ENCODE peak calls at places on chromosome 4, in four cellular contexts. One of them, this sample, is unnamed.

GRCh38 chr4:92304073-92304472 is 307 bp downstream of the GRID2 start:
- DNase-seq in GM18507: no peak
- DNase-seq in GM20000: no peak
- DNase-seq in lower leg skin: no peak
- DNase-seq in this sample: no peak

GRCh38 chr4:158962396-158962795 is 140.5 kb upstream of the RAPGEF2 start:
- DNase-seq in lower leg skin: no peak
- DNase-seq in GM18507: no peak
- DNase-seq in GM20000: no peak
- DNase-seq in this sample: no peak

GRCh38 chr4:151700566-151701316 is 60.1 kb downstream of the GATB start:
- DNase-seq in GM18507: no peak
- DNase-seq in lower leg skin: no peak
- DNase-seq in GM20000: no peak
- DNase-seq in this sample: no peak

GRCh38 chr4:123505077-123505456 is 108.5 kb downstream of the SPRY1 start:
- DNase-seq in lower leg skin: no peak
- DNase-seq in GM20000: no peak
- DNase-seq in GM18507: no peak
- DNase-seq in this sample: no peak

GRCh38 chr4:153023692-153024394 is 87.7 kb downstream of the FHDC1 start:
- DNase-seq in GM18507: no peak
- DNase-seq in lower leg skin: no peak
- DNase-seq in GM20000: no peak
- DNase-seq in this sample: no peak

GRCh38 chr4:110902500-110902899 is 279.6 kb upstream of the PITX2 start:
- DNase-seq in GM20000: no peak
- DNase-seq in lower leg skin: no peak
- DNase-seq in GM18507: no peak
- DNase-seq in this sample: no peak

GRCh38 chr4:24471623-24472510 is 112.5 kb downstream of the DHX15 start:
- DNase-seq in GM20000: peak
- DNase-seq in lower leg skin: no peak
- DNase-seq in GM18507: no peak
- DNase-seq in this sample: peak

GRCh38 chr4:17662694-17663093 is 48.3 kb downstream of the MED28 start:
- DNase-seq in GM20000: no peak
- DNase-seq in GM18507: no peak
- DNase-seq in lower leg skin: no peak
- DNase-seq in this sample: peak

This sample was measured in M059J.